ENCODE peak calls at places on chromosomes 12 and 14, in seven cellular contexts. A, E, R, I, Y, B and F are unnamed samples.

GRCh38 chr14:100540926-100541620 is 46.1 kb downstream of the BEGAIN start:
- DNase-seq in A (no peak), E (no peak), R (no peak), I (no peak), Y (no peak), B (no peak), F (no peak)

GRCh38 chr12:124454352-124454725 is 113.1 kb downstream of the NCOR2 start:
- DNase-seq in A (no peak), E (no peak), R (no peak), I (no peak), Y (no peak), B (no peak), F (no peak)

GRCh38 chr12:107317751-107318553 is 224.6 kb upstream of the CRY1 start:
- DNase-seq in A (peak; percentile 85), E (peak; percentile 85), R (no peak), I (no peak), Y (peak; percentile 77), B (peak; percentile 86), F (peak; percentile 82)

GRCh38 chr14:59398841-59399240 is 66.3 kb downstream of the GPR135 start:
- DNase-seq in A (no peak), E (no peak), R (peak; percentile 68), I (no peak), Y (no peak), B (no peak), F (no peak)

GRCh38 chr14:23052182-23052623 is 5.1 kb downstream of the CDH24 start:
- DNase-seq in A (no peak), E (no peak), R (no peak), I (no peak), Y (no peak), B (no peak), F (no peak)

GRCh38 chr14:54784060-54784459 is 118.6 kb downstream of the GCH1 start:
- DNase-seq in A (no peak), E (no peak), R (no peak), I (no peak), Y (peak; percentile 82), B (no peak), F (no peak)

GRCh38 chr14:51474854-51475253 is 176.9 kb upstream of the FRMD6 start:
- DNase-seq in A (no peak), E (no peak), R (no peak), I (no peak), Y (no peak), B (no peak), F (no peak)

GRCh38 chr14:92659765-92660561 is 88.5 kb downstream of the LGMN start:
- DNase-seq in A (peak; percentile 64), E (peak; percentile 65), R (no peak), I (no peak), Y (peak; percentile 55), B (no peak), F (no peak)

GRCh38 chr14:103290056-103290455 is 44.0 kb upstream of the EIF5 start:
- DNase-seq in A (no peak), E (no peak), R (no peak), I (no peak), Y (no peak), B (no peak), F (no peak)

GRCh38 chr12:43653289-43653915 is 101.4 kb upstream of the ADAMTS20 start:
- DNase-seq in A (no peak), E (no peak), R (no peak), I (no peak), Y (no peak), B (no peak), F (no peak)

GRCh38 chr12:116320839-116321238 is 43.3 kb upstream of the MED13L start:
- DNase-seq in A (no peak), E (peak; percentile 40), R (no peak), I (no peak), Y (peak; percentile 28), B (peak; percentile 15), F (no peak)

GRCh38 chr12:15788266-15789214 is 648 bp downstream of the EPS8 start:
- DNase-seq in A (peak; percentile 46), E (peak; percentile 52), R (no peak), I (peak; percentile 47), Y (no peak), B (peak; percentile 55), F (no peak)

GRCh38 chr14:70018713-70019201 is 139.5 kb downstream of the SMOC1 start:
- DNase-seq in A (no peak), E (peak; percentile 28), R (no peak), I (no peak), Y (no peak), B (no peak), F (no peak)

GRCh38 chr14:103416916-103417315 is 31.7 kb downstream of the MARK3 start:
- DNase-seq in A (no peak), E (no peak), R (no peak), I (no peak), Y (no peak), B (no peak), F (no peak)

GRCh38 chr12:19945559-19946485 is 422.5 kb upstream of the PDE3A start:
- DNase-seq in A (no peak), E (peak; percentile 65), R (no peak), I (no peak), Y (no peak), B (peak; percentile 42), F (no peak)

GRCh38 chr12:106227641-106228319 is 20.0 kb downstream of the CKAP4 start:
- DNase-seq in A (peak; percentile 79), E (peak; percentile 52), R (no peak), I (no peak), Y (no peak), B (no peak), F (no peak)

GRCh38 chr12:124665516-124665915 is 98.1 kb upstream of the NCOR2 start:
- DNase-seq in A (peak; percentile 63), E (peak; percentile 86), R (no peak), I (peak; percentile 34), Y (no peak), B (no peak), F (no peak)

GRCh38 chr14:91896419-91896818 is 29.1 kb upstream of the TC2N start:
- DNase-seq in A (no peak), E (no peak), R (no peak), I (no peak), Y (no peak), B (no peak), F (no peak)

GRCh38 chr14:22982477-22983245 is at the start of gene AJUBA:
- DNase-seq in A (peak; percentile 92), E (peak; percentile 96), R (peak; percentile 78), I (peak; percentile 94), Y (peak; percentile 95), B (peak; percentile 94), F (peak; percentile 71)

GRCh38 chr12:124277394-124278222 is 17.3 kb upstream of the RFLNA start:
- DNase-seq in A (no peak), E (no peak), R (peak; percentile 30), I (no peak), Y (no peak), B (no peak), F (no peak)

GRCh38 chr12:93208011-93208410 is 169.7 kb upstream of the NUDT4 start:
- DNase-seq in A (no peak), E (no peak), R (no peak), I (no peak), Y (no peak), B (no peak), F (no peak)

GRCh38 chr14:74501135-74501614 is 7.6 kb downstream of the ISCA2 start:
- DNase-seq in A (peak; percentile 74), E (peak; percentile 71), R (no peak), I (no peak), Y (peak; percentile 66), B (peak; percentile 77), F (no peak)

GRCh38 chr14:91113829-91114078 is at the start of gene DGLUCY:
- DNase-seq in A (peak; percentile 81), E (peak; percentile 67), R (no peak), I (no peak), Y (peak; percentile 85), B (no peak), F (no peak)

GRCh38 chr12:78864483-78865296 is at the start of gene SYT1:
- DNase-seq in A (peak; percentile 29), E (peak; percentile 47), R (no peak), I (peak; percentile 42), Y (no peak), B (peak; percentile 89), F (peak; percentile 44)

GRCh38 chr14:24232645-24233537 is at the start of gene GMPR2:
- DNase-seq in A (no peak), E (no peak), R (no peak), I (no peak), Y (no peak), B (peak; percentile 45), F (no peak)

GRCh38 chr12:24356189-24356708 is 406.8 kb upstream of the SOX5 start:
- DNase-seq in A (no peak), E (no peak), R (no peak), I (no peak), Y (no peak), B (no peak), F (no peak)

GRCh38 chr12:56933826-56934625 is at the start of gene SDR9C7:
- DNase-seq in A (no peak), E (no peak), R (no peak), I (no peak), Y (no peak), B (no peak), F (no peak)

GRCh38 chr12:110543252-110543959 is 39.7 kb downstream of the PPTC7 start:
- DNase-seq in A (peak; percentile 92), E (no peak), R (no peak), I (no peak), Y (peak; percentile 86), B (peak; percentile 81), F (peak; percentile 88)

GRCh38 chr12:132294121-132295034 is 35.0 kb downstream of the GALNT9 start:
- DNase-seq in A (no peak), E (no peak), R (no peak), I (no peak), Y (no peak), B (no peak), F (no peak)